ENCODE peak calls at places on chromosomes 6 and 20, in ten cellular contexts. H is PC-3, D is heart right ventricle, I is suprapubic skin, F is AG04450, B is left lung, S is mucosa of descending colon, J is adrenal gland, G is upper lobe of right lung, L is IMR-90. K is an unnamed sample. For H3K9me3, the result is how much of the 10 kb centered on the place peaks cover.

GRCh38 chr6:129700666-129701065 is 9.3 kb downstream of the ARHGAP18 start:
- DNase-seq in S (no peak), B (no peak), D (no peak), F (no peak), G (no peak), H (no peak), L (no peak), I (no peak), J (no peak), K (no peak)

GRCh38 chr6:32886674-32887383 is 32.8 kb downstream of the PSMB9 start:
- DNase-seq in S (no peak), I (no peak), G (no peak), H (peak), B (no peak), F (peak), D (no peak), L (peak), J (peak), K (no peak)

GRCh38 chr20:64116541-64117423 is 9.4 kb upstream of the NPBWR2 start:
- DNase-seq in S (no peak), D (no peak), I (peak), G (peak), B (peak), L (no peak), H (no peak), F (no peak), J (no peak), K (peak)

GRCh38 chr6:144415835-144416237 is 130.7 kb downstream of the UTRN start:
- DNase-seq in L (peak), G (no peak), D (no peak), B (no peak), H (peak), J (no peak), S (no peak), I (no peak), F (peak), K (peak)

GRCh38 chr20:10672579-10673127 is 1.1 kb downstream of the JAG1 start:
- DNase-seq in D (peak), H (peak), G (peak), S (peak), F (no peak), J (peak), B (peak), L (peak), I (peak), K (peak)

GRCh38 chr20:59006864-59007757 is at the start of gene CTSZ:
- DNase-seq in B (peak), L (no peak), H (peak), F (no peak), G (peak), D (peak), S (peak), J (peak), I (no peak), K (peak)

GRCh38 chr6:31736026-31736767 is at the start of gene CLIC1:
- DNase-seq in F (no peak), S (peak), I (peak), J (peak), L (peak), H (peak), D (peak), B (peak), G (peak), K (peak)

GRCh38 chr6:37624606-37625574 is 72.8 kb downstream of the MDGA1 start:
- DNase-seq in I (no peak), L (no peak), B (peak), J (peak), F (no peak), H (peak), D (peak), G (peak), S (peak), K (no peak)

GRCh38 chr20:26216025-26216424 is 519.4 kb upstream of the ZNF337 start:
- DNase-seq in J (no peak), I (no peak), G (no peak), D (no peak), H (peak), L (peak), S (no peak), B (no peak), F (no peak), K (no peak)

GRCh38 chr20:41158082-41158625 is 20.8 kb downstream of the PLCG1 start:
- DNase-seq in G (no peak), B (no peak), J (no peak), L (no peak), I (no peak), F (no peak), S (no peak), D (no peak), H (no peak), K (no peak)

GRCh38 chr6:38639498-38640215 is at the start of gene BTBD9:
- DNase-seq in S (peak), F (peak), D (peak), B (peak), G (peak), H (peak), J (peak), I (peak), L (peak), K (peak)

GRCh38 chr20:37575884-37576283 is 48.2 kb upstream of the BLCAP start:
- DNase-seq in I (no peak), S (no peak), J (no peak), B (no peak), H (no peak), G (no peak), L (no peak), D (no peak), F (no peak), K (peak)

GRCh38 chr6:27684264-27685211 is 211.6 kb upstream of the ZNF184 start:
- DNase-seq in I (no peak), S (peak), H (peak), B (peak), J (no peak), F (no peak), G (no peak), L (peak), D (no peak), K (no peak)

GRCh38 chr6:115618311-115618710 is 442.4 kb downstream of the FRK start:
- DNase-seq in L (no peak), I (no peak), G (no peak), J (no peak), F (no peak), S (no peak), D (no peak), H (no peak), B (no peak), K (no peak)

GRCh38 chr6:148671085-148671484 is 75.7 kb upstream of the UST start:
- DNase-seq in G (no peak), L (no peak), J (no peak), H (no peak), S (no peak), F (no peak), I (no peak), B (no peak), D (no peak), K (no peak)
- H3K9me3 ChIP-seq in G (under half), L (under half), J (under half), H (under half), S (under half), F (under half), I (under half), B (under half), D (under half), K (under half)

GRCh38 chr20:17647391-17648305 is 34.4 kb downstream of the RRBP1 start:
- DNase-seq in L (no peak), G (peak), B (peak), S (no peak), I (peak), F (no peak), H (no peak), D (no peak), J (no peak), K (peak)

GRCh38 chr20:17648782-17649730 is 33.0 kb downstream of the RRBP1 start:
- DNase-seq in I (peak), B (no peak), F (no peak), J (no peak), S (peak), D (no peak), L (no peak), H (peak), G (peak), K (no peak)

GRCh38 chr20:17646901-17647301 is 35.1 kb downstream of the RRBP1 start:
- DNase-seq in F (no peak), H (no peak), L (no peak), B (peak), J (no peak), G (peak), I (peak), S (no peak), D (no peak), K (peak)

GRCh38 chr20:17646209-17646717 is 35.8 kb downstream of the RRBP1 start:
- DNase-seq in S (no peak), J (peak), H (no peak), L (no peak), D (no peak), G (peak), B (peak), I (peak), F (no peak), K (no peak)

DNA sequence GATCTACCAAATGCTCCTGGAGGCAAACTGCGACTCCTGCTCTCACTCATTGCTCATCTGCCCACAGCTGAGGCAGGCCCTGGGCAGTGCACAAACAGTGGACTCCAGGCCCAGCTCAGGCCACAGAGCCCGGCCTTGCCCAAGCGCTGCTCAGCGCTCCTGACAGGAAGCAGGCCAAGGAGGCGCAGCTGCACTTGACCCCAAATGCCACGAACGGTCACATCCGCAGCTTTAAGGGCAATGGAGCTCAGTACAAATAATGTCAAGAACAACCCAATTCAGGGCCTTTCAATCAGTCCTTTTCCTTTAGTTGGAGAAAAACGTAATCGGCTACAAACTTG is 33.8 kb downstream of the RRBP1 start:
- DNase-seq in I (peak), D (no peak), J (peak), F (no peak), S (no peak), H (no peak), B (peak), L (no peak), G (peak), K (no peak)
- H3K4me3 ChIP-seq in I (no peak), D (no peak), J (no peak), F (no peak), S (no peak), H (no peak), B (no peak), L (no peak), G (no peak), K (no peak)

GRCh38 chr20:14948416-14948815 is 611.0 kb upstream of the FLRT3 start:
- DNase-seq in H (peak), S (no peak), B (no peak), L (no peak), F (no peak), J (no peak), I (no peak), G (no peak), D (no peak), K (no peak)
- TF ChIP-seq CTCF in H (peak), S (no peak), B (no peak), L (no peak), F (no peak), J (no peak), I (peak), G (no peak), D (no peak), K (peak)

GRCh38 chr20:15515706-15516105 is 1057.5 kb downstream of the KIF16B start:
- DNase-seq in J (no peak), I (no peak), B (no peak), F (no peak), L (no peak), G (no peak), S (no peak), D (no peak), H (peak), K (no peak)

GRCh38 chr20:15512916-15513315 is 1060.3 kb downstream of the KIF16B start:
- DNase-seq in I (no peak), S (no peak), H (no peak), F (no peak), D (no peak), J (no peak), B (no peak), L (no peak), G (no peak), K (no peak)

GRCh38 chr20:15507151-15507550 is 1066.1 kb downstream of the KIF16B start:
- DNase-seq in G (no peak), I (no peak), J (no peak), D (no peak), L (no peak), S (no peak), F (no peak), H (no peak), B (no peak), K (no peak)

DNA sequence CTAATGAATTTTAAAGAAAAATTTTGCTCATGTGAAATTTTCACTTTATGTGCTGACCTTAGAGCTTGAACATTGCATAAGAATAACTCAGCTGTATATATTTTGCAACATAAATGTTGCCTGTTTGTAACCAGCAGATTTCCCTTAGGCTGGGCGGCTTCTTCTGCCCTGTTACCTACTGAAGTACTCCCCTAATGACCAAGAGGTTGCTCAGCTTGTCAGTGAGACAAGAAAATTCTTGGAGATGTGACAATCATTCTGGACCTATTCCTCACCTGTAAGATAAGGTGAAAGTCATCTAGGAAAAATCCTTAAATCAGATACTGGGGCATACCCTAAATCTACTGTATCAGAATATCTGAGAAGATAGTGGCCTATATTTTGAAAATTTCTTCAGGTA is 1061.7 kb downstream of the KIF16B start:
- DNase-seq in I (no peak), D (no peak), H (no peak), J (no peak), B (no peak), L (no peak), S (no peak), G (no peak), F (no peak), K (no peak)
- H3K9me3 ChIP-seq in I (under half), D (under half), H (under half), J (under half), B (under half), L (under half), S (under half), G (under half), F (under half), K (under half)

GRCh38 chr20:32129863-32130262 is 20.3 kb downstream of the TM9SF4 start:
- DNase-seq in B (no peak), G (no peak), J (no peak), D (no peak), S (no peak), L (no peak), H (no peak), I (no peak), F (no peak), K (no peak)
- H3K4me3 ChIP-seq in B (no peak), G (no peak), J (no peak), D (no peak), S (no peak), L (no peak), H (no peak), I (no peak), F (no peak), K (no peak)

GRCh38 chr20:61797200-61797599 is 268.5 kb downstream of the TAF4 start:
- DNase-seq in H (no peak), G (no peak), D (no peak), L (no peak), F (no peak), B (no peak), J (no peak), S (no peak), I (no peak), K (no peak)
- TF ChIP-seq CTCF in H (no peak), G (no peak), D (no peak), L (no peak), F (no peak), B (no peak), J (no peak), S (no peak), I (no peak), K (no peak)

GRCh38 chr6:110137924-110138887 is 41.3 kb downstream of the WASF1 start:
- DNase-seq in G (no peak), F (no peak), D (no peak), L (no peak), S (no peak), J (no peak), I (no peak), B (no peak), H (no peak), K (no peak)
- H3K9me3 ChIP-seq in G (under half), F (under half), D (under half), L (under half), S (under half), J (under half), I (under half), B (under half), H (under half), K (under half)